ENCODE peak calls at places on chromosomes 4 and X, in eight cellular contexts. V is heart right ventricle; L is hepatocyte; F is fibroblast of lung; B is aorta; O is prostate gland; N is CD8-positive, alpha-beta memory T cell; C is transverse colon. I is an unnamed sample. For H3K9me3, the result is how much of the 10 kb centered on the place peaks cover.

GRCh38 chr4:1345905-1346780 is 865 bp upstream of the UVSSA start:
- DNase-seq in B (peak), N (peak), V (peak), F (peak), L (peak), C (peak), O (peak), I (peak)

GRCh38 chr4:6938237-6938636 is 28.6 kb downstream of the TBC1D14 start:
- DNase-seq in L (no peak), F (no peak), C (no peak), O (no peak), N (no peak), B (peak), V (peak), I (no peak)

GRCh38 chr4:55008166-55009056 is 117.0 kb downstream of the KDR start:
- DNase-seq in F (no peak), V (no peak), O (no peak), N (no peak), L (no peak), B (no peak), C (no peak), I (no peak)

GRCh38 chrX:68599256-68600152 is 48.0 kb upstream of the STARD8 start:
- DNase-seq in L (no peak), O (no peak), V (no peak), N (no peak), F (peak), B (no peak), C (no peak), I (no peak)

GRCh38 chrX:2262679-2263055 is 238.1 kb downstream of the DHRSX start:
- DNase-seq in L (no peak), O (no peak), F (no peak), B (no peak), N (no peak), C (no peak), V (no peak), I (no peak)

GRCh38 chr4:158934996-158935669 is 166.3 kb downstream of the FNIP2 start:
- DNase-seq in L (no peak), N (no peak), C (no peak), O (no peak), B (no peak), V (no peak), F (no peak), I (no peak)

GRCh38 chr4:88804234-88804633 is 106.6 kb upstream of the NAP1L5 start:
- DNase-seq in B (no peak), O (no peak), L (no peak), N (no peak), F (no peak), C (no peak), V (no peak), I (no peak)

GRCh38 chr4:153573881-153574807 is 108.0 kb downstream of the TMEM131L start:
- DNase-seq in O (peak), C (peak), F (peak), N (peak), V (peak), L (peak), B (peak), I (peak)

GRCh38 chrX:46279214-46279924 is 265.9 kb downstream of the ZNF674 start:
- DNase-seq in F (peak), B (no peak), C (no peak), O (no peak), V (no peak), L (no peak), N (no peak), I (no peak)

GRCh38 chr4:52713456-52713937 is 37.7 kb downstream of the ERVMER34-1 start:
- DNase-seq in L (peak), V (no peak), N (no peak), C (no peak), F (no peak), O (no peak), B (no peak), I (no peak)

GRCh38 chr4:169147217-169147616 is 123.5 kb downstream of the SH3RF1 start:
- DNase-seq in O (no peak), V (no peak), L (no peak), B (no peak), N (no peak), F (no peak), C (no peak), I (no peak)

GRCh38 chr4:83255584-83255983 is 29.0 kb downstream of the COQ2 start:
- DNase-seq in N (no peak), L (peak), F (peak), O (no peak), B (no peak), V (no peak), C (no peak), I (no peak)

GRCh38 chrX:31298881-31299280 is 227.0 kb upstream of the FTHL17 start:
- DNase-seq in L (no peak), F (no peak), O (no peak), V (no peak), C (no peak), B (no peak), N (no peak), I (no peak)

GRCh38 chrX:26649534-26649933 is 433.6 kb downstream of the MAGEB5 start:
- DNase-seq in O (no peak), V (no peak), C (no peak), L (peak), N (no peak), F (peak), B (no peak), I (no peak)

GRCh38 chrX:9122504-9123245 is 88.7 kb upstream of the FAM9B start:
- DNase-seq in O (no peak), F (peak), N (no peak), B (no peak), C (no peak), V (no peak), L (no peak), I (no peak)

GRCh38 chr4:153519677-153520076 is 53.5 kb downstream of the TMEM131L start:
- DNase-seq in L (no peak), V (no peak), O (no peak), F (no peak), N (no peak), C (no peak), B (no peak), I (no peak)

GRCh38 chrX:123399709-123400108 is 215.6 kb downstream of the GRIA3 start:
- DNase-seq in F (no peak), O (no peak), C (no peak), L (no peak), N (no peak), B (no peak), V (no peak), I (no peak)

GRCh38 chr4:138226351-138226750 is 15.8 kb downstream of the SLC7A11 start:
- DNase-seq in B (no peak), V (no peak), O (no peak), F (no peak), N (no peak), C (no peak), L (no peak), I (no peak)

GRCh38 chr4:40840985-40841571 is 91.3 kb downstream of the NSUN7 start:
- DNase-seq in O (peak), F (peak), L (peak), B (peak), V (peak), N (peak), C (peak), I (peak)

GRCh38 chr4:45910511-45910910 is 213.3 kb downstream of the GABRG1 start:
- DNase-seq in B (no peak), L (no peak), O (no peak), N (no peak), V (no peak), F (no peak), C (no peak), I (no peak)

GRCh38 chr4:70613893-70614572 is 14.5 kb upstream of the ENAM start:
- DNase-seq in L (no peak), B (no peak), F (peak), O (no peak), C (no peak), V (no peak), N (no peak), I (no peak)

GRCh38 chrX:34467437-34467836 is 189.6 kb downstream of the TMEM47 start:
- DNase-seq in B (no peak), O (no peak), L (no peak), F (no peak), N (no peak), V (no peak), C (no peak), I (no peak)

GRCh38 chrX:30649859-30650258 is 3.4 kb upstream of the GK start:
- DNase-seq in N (no peak), L (peak), B (no peak), V (no peak), O (no peak), C (no peak), F (peak), I (no peak)

GRCh38 chr4:107826427-107826980 is 1.8 kb downstream of the SGMS2 start:
- DNase-seq in B (no peak), N (no peak), O (no peak), C (peak), L (peak), F (no peak), V (no peak), I (no peak)

GRCh38 chrX:115564243-115564642 is 3.3 kb downstream of the PLS3 start:
- DNase-seq in F (no peak), L (no peak), V (no peak), C (no peak), B (no peak), N (no peak), O (no peak), I (no peak)

GRCh38 chr4:14247767-14248166 is 620.2 kb upstream of the BOD1L1 start:
- DNase-seq in N (no peak), V (no peak), O (no peak), F (no peak), B (no peak), C (no peak), L (no peak), I (no peak)

GRCh38 chr4:52368895-52369294 is 290.2 kb downstream of the USP46 start:
- DNase-seq in F (no peak), N (no peak), O (no peak), L (no peak), B (no peak), V (no peak), C (no peak), I (no peak)

GRCh38 chrX:141142946-141143345 is 34.0 kb downstream of the LDOC1 start:
- DNase-seq in V (no peak), L (no peak), B (no peak), F (no peak), C (no peak), N (no peak), O (no peak), I (no peak)

GRCh38 chrX:74251006-74251930 is 52.7 kb upstream of the ZCCHC13 start:
- DNase-seq in N (no peak), V (no peak), L (peak), O (peak), B (no peak), C (peak), F (peak), I (no peak)

GRCh38 chr4:2412885-2413716 is 5.3 kb downstream of the ZFYVE28 start:
- DNase-seq in V (peak), L (peak), O (peak), F (peak), N (peak), B (peak), C (peak), I (peak)

GRCh38 chrX:25004485-25005032 is 11.2 kb downstream of the ARX start:
- DNase-seq in F (no peak), O (no peak), B (no peak), N (no peak), V (no peak), C (no peak), L (no peak), I (no peak)

GRCh38 chr4:118967393-118967792 is 78.7 kb downstream of the SYNPO2 start:
- DNase-seq in B (no peak), V (no peak), F (peak), C (no peak), L (no peak), N (no peak), O (no peak), I (no peak)

DNA sequence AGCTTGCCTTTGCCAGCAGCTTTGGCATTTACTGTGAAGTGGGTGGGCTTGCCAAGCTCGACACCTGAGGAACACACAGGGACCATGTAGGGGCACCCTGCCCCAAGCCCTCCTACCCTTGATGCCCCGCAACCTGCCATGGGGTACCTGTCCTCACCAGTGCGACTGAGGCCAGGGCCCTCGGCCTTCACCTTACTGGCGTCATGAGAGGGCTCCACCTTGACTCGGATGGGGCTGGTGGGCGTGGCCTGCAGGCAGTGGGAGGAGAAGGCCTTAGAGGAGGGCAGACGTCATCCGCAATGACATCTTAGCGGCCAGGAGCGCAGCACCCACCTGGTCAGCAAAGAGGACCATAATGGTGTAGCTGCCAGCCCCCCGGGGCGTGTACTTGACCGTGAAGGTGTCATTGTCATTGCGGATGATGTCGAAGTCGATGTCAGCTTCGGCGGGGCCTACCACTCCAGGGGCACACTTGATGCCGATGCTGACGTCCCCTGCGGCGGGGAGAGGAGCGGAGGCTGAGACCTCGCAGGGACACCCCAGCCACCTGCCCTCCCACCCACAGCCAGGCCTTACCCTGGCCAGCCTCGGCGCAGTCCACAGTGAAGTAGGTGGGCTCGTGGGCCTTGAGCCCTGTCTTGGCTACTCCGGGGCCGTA is 12.2 kb downstream of the FLNA start:
- DNase-seq in C (no peak), N (peak), F (no peak), O (no peak), V (no peak), L (no peak), B (no peak), I (no peak)
- H3K9me3 ChIP-seq in C (under half), N (under half), F (under half), O (under half), V (under half), L (under half), B (under half), I (under half)

GRCh38 chr4:57763070-57763469 is 652.9 kb upstream of the IGFBP7 start:
- DNase-seq in C (no peak), N (no peak), O (no peak), B (no peak), L (no peak), F (no peak), V (no peak), I (no peak)
- H3K9me3 ChIP-seq in C (under half), N (under half), O (under half), B (under half), L (under half), F (under half), V (under half), I (under half)

GRCh38 chr4:29002151-29002550 is 1718.0 kb upstream of the PCDH7 start:
- DNase-seq in O (no peak), N (no peak), C (no peak), F (no peak), B (no peak), L (no peak), V (no peak), I (no peak)
- H3K9me3 ChIP-seq in O (under half), N (under half), C (under half), F (under half), B (under half), L (under half), V (under half), I (under half)

GRCh38 chr4:71866212-71866885 is 82.5 kb upstream of the GC start:
- DNase-seq in F (no peak), B (no peak), L (no peak), O (no peak), V (no peak), N (no peak), C (no peak), I (no peak)
- H3K9me3 ChIP-seq in F (under half), B (under half), L (under half), O (under half), V (under half), N (under half), C (under half), I (under half)

GRCh38 chrX:146755214-146755613 is 54.4 kb upstream of the CXorf51B start:
- DNase-seq in N (no peak), V (no peak), O (no peak), C (no peak), F (no peak), B (no peak), L (no peak), I (no peak)
- H3K9me3 ChIP-seq in N (under half), V (under half), O (under half), C (under half), F (under half), B (under half), L (under half), I (under half)

GRCh38 chrX:43456056-43456455 is 200.0 kb upstream of the MAOA start:
- DNase-seq in O (no peak), L (no peak), V (no peak), F (no peak), N (no peak), B (no peak), C (no peak), I (no peak)

GRCh38 chrX:43446752-43447151 is 209.3 kb upstream of the MAOA start:
- DNase-seq in N (no peak), V (no peak), F (no peak), O (no peak), C (no peak), L (no peak), B (no peak), I (no peak)

GRCh38 chrX:43448688-43449087 is 207.4 kb upstream of the MAOA start:
- DNase-seq in V (no peak), F (no peak), B (no peak), C (no peak), L (no peak), O (no peak), N (no peak), I (no peak)

GRCh38 chrX:43450355-43450754 is 205.7 kb upstream of the MAOA start:
- DNase-seq in B (no peak), L (no peak), F (no peak), C (no peak), O (no peak), V (no peak), N (no peak), I (no peak)
- H3K9me3 ChIP-seq in B (under half), L (under half), F (under half), C (under half), O (under half), V (under half), N (under half), I (under half)

GRCh38 chr4:76326515-76326914 is 20.0 kb downstream of the STBD1 start:
- DNase-seq in B (no peak), N (no peak), L (no peak), F (no peak), V (no peak), C (no peak), O (no peak), I (no peak)

GRCh38 chr4:76325072-76325471 is 18.5 kb downstream of the STBD1 start:
- DNase-seq in L (no peak), C (no peak), V (no peak), B (no peak), F (no peak), O (no peak), N (no peak), I (no peak)
- H3K9me3 ChIP-seq in L (under half), C (under half), V (under half), B (under half), F (under half), O (under half), N (under half), I (under half)

GRCh38 chr4:167210166-167210565 is 24.1 kb downstream of the SPOCK3 start:
- DNase-seq in F (no peak), V (no peak), C (no peak), N (no peak), L (no peak), O (no peak), B (no peak), I (no peak)
- H3K9me3 ChIP-seq in F (under half), V (under half), C (under half), N (under half), L (under half), O (under half), B (under half), I (under half)